ENCODE peak calls at places on chromosomes 7 and 10, in six cellular contexts. A is Daoy; V is effector CD4-positive, alpha-beta T cell; W is thoracic aorta; E is left lobe of liver; X is NCI-H510A. T is an unnamed sample.

GRCh38 chr10:55979203-55979602 is 381.9 kb downstream of the ZWINT start:
- DNase-seq in E (no peak), A (no peak), W (no peak), X (no peak), V (no peak), T (no peak)

GRCh38 chr7:47045592-47045991 is 536.3 kb downstream of the TNS3 start:
- DNase-seq in X (no peak), V (no peak), W (no peak), E (no peak), A (peak), T (no peak)

GRCh38 chr7:150941983-150942590 is 36.0 kb downstream of the KCNH2 start:
- DNase-seq in X (peak), E (no peak), W (no peak), A (peak), V (no peak), T (no peak)

GRCh38 chr7:139743967-139744767 is 33.6 kb downstream of the HIPK2 start:
- DNase-seq in A (no peak), X (no peak), V (no peak), E (no peak), W (no peak), T (no peak)

GRCh38 chr10:23157239-23157661 is 34.9 kb upstream of the PTF1A start:
- DNase-seq in W (no peak), X (no peak), A (no peak), V (no peak), E (no peak), T (no peak)

GRCh38 chr10:110547139-110547761 is 20.2 kb upstream of the SMC3 start:
- DNase-seq in A (peak), W (no peak), E (no peak), X (no peak), V (no peak), T (no peak)

GRCh38 chr7:134836447-134836846 is 57.0 kb downstream of the CALD1 start:
- DNase-seq in V (no peak), E (no peak), A (peak), W (no peak), X (no peak), T (no peak)

GRCh38 chr7:19971941-19972340 is 198.5 kb upstream of the TMEM196 start:
- DNase-seq in W (no peak), X (no peak), E (no peak), A (no peak), V (no peak), T (no peak)

GRCh38 chr10:51423121-51423452 is 276.3 kb downstream of the CSTF2T start:
- DNase-seq in V (no peak), X (no peak), A (no peak), W (no peak), E (no peak), T (no peak)